ENCODE peak calls at places on chromosomes 16 and 17, in five cellular contexts. H, Q, R, E and D are unnamed samples.

GRCh38 chr17:17950806-17951205 is 21.4 kb downstream of the TOM1L2 start:
- DNase-seq in Q (no peak), R (no peak), H (no peak), E (no peak), D (no peak)

GRCh38 chr16:55250641-55251550 is 73.1 kb upstream of the IRX6 start:
- DNase-seq in H (no peak), Q (no peak), E (no peak), R (no peak), D (peak; percentile 11)

GRCh38 chr17:4161560-4162221 is 18.7 kb downstream of the CYB5D2 start:
- DNase-seq in E (peak; percentile 34), H (no peak), Q (no peak), R (peak; percentile 22), D (no peak)

GRCh38 chr16:87263418-87264052 is 53.7 kb downstream of the C16orf95 start:
- DNase-seq in E (no peak), R (no peak), H (no peak), Q (no peak), D (no peak)

GRCh38 chr16:16067127-16067526 is 117.7 kb downstream of the ABCC1 start:
- DNase-seq in Q (peak; percentile 95), E (peak; percentile 44), H (no peak), R (peak; percentile 8), D (no peak)

GRCh38 chr17:61487668-61488595 is 35.7 kb downstream of the TBX4 start:
- DNase-seq in Q (no peak), R (no peak), E (no peak), H (no peak), D (no peak)

GRCh38 chr17:56313201-56313600 is 159.9 kb downstream of the ANKFN1 start:
- DNase-seq in H (no peak), Q (no peak), E (no peak), R (peak; percentile 10), D (no peak)

GRCh38 chr16:22315979-22316378 is 18.8 kb downstream of the POLR3E start:
- DNase-seq in Q (no peak), E (no peak), H (no peak), R (no peak), D (no peak)

GRCh38 chr16:17404903-17405691 is 65.7 kb downstream of the XYLT1 start:
- DNase-seq in E (peak; percentile 87), Q (peak; percentile 97), H (no peak), R (peak; percentile 94), D (no peak)

GRCh38 chr17:17129466-17129865 is 76.7 kb downstream of the PLD6 start:
- DNase-seq in H (no peak), R (no peak), Q (no peak), E (no peak), D (no peak)

GRCh38 chr17:41632482-41633105 is 8.2 kb upstream of the KRT17 start:
- DNase-seq in H (no peak), E (no peak), Q (no peak), R (no peak), D (no peak)

GRCh38 chr17:74730491-74731346 is 6.3 kb upstream of the RAB37 start:
- DNase-seq in Q (no peak), E (no peak), H (no peak), R (no peak), D (no peak)

GRCh38 chr16:1447965-1448364 is 3.6 kb upstream of the CCDC154 start:
- DNase-seq in E (no peak), R (no peak), Q (no peak), H (no peak), D (no peak)

GRCh38 chr17:11816409-11816808 is 180.9 kb downstream of the ZNF18 start:
- DNase-seq in Q (no peak), E (no peak), H (no peak), R (no peak), D (no peak)

GRCh38 chr17:21774263-21774662 is 81.9 kb downstream of the KCNJ18 start:
- DNase-seq in H (no peak), E (no peak), R (no peak), Q (no peak), D (no peak)

GRCh38 chr17:28575126-28575795 is 1.4 kb downstream of the ALDOC start:
- DNase-seq in R (no peak), E (no peak), H (no peak), Q (no peak), D (no peak)

GRCh38 chr16:29729116-29729521 is 16.7 kb downstream of the C16orf54 start:
- DNase-seq in H (no peak), Q (no peak), R (peak; percentile 55), E (peak; percentile 56), D (peak; percentile 21)

GRCh38 chr16:73170587-73170986 is 122.7 kb upstream of the ZFHX3 start:
- DNase-seq in Q (no peak), H (no peak), R (no peak), E (no peak), D (no peak)

GRCh38 chr17:78779848-78780247 is 2.2 kb downstream of the CYTH1 start:
- DNase-seq in E (no peak), H (no peak), Q (peak; percentile 44), R (no peak), D (no peak)

GRCh38 chr16:76059186-76059585 is 218.0 kb upstream of the CNTNAP4 start:
- DNase-seq in H (no peak), R (no peak), E (no peak), Q (no peak), D (no peak)

GRCh38 chr17:13735861-13736260 is 134.1 kb upstream of the HS3ST3A1 start:
- DNase-seq in E (no peak), H (no peak), R (no peak), Q (no peak), D (peak; percentile 84)

DNA sequence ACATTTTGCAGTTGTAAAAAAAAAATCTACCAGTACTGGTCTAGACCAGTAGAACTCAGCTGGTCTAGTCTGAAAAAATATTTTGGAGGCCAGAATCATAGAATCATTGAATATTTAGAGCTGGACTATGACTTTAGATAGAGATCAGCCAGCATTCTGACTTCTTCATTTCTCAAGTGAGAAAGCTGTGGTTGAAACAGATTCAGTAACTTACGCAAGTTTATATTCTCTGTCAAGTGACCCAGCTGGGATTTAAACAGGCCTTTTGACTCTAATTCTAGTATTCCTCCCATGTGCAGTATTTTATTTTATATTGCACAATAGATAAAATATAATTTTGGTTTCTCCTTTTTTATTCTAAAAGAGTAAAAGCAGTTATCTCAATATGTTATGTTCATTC is 4.9 kb downstream of the TNRC6A start:
- DNase-seq in Q (no peak), H (peak; percentile 44), E (peak; percentile 85), R (peak; percentile 80), D (no peak)
- H3K4me3 ChIP-seq in Q (no peak overlapping the region), H (no peak overlapping the region), E (no peak overlapping the region), R (no peak overlapping the region), D (no peak overlapping the region)

GRCh38 chr17:82230627-82231311 is 1.9 kb downstream of the SLC16A3 start:
- DNase-seq in E (peak; percentile 90), R (peak; percentile 75), H (no peak), Q (peak; percentile 93), D (no peak)
- TF ChIP-seq CTCF in E (peak; percentile 29), R (peak; percentile 52), H (peak; percentile 60), Q (peak; percentile 59), D (peak; percentile 21)

GRCh38 chr16:66774981-66775380 is 23.6 kb upstream of the DYNC1LI2 start:
- DNase-seq in R (peak; percentile 39), H (no peak), E (no peak), Q (no peak), D (no peak)
- H3K4me3 ChIP-seq in R (no peak overlapping the region), H (no peak overlapping the region), E (no peak overlapping the region), Q (no peak overlapping the region), D (no peak overlapping the region)

DNA sequence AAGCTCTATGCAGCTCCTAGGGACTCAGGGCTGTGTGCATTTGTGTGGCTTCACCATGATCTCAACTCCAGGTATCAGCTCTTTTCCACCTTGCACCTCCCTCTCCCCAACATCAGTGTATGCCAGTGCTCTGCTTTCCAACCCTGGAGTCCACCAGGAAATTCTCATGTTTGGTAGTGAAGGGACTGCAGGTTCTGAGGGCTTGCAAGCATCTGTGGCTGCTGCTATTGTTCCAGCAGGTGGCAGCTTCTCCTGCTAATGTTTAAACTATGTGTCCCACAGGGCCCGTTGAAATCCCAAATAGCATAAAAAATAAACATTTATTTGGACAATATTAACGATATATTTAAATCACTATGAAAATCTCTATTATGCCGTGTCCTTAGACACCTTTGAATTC is 82.0 kb downstream of the RGS9 start:
- DNase-seq in Q (no peak), E (no peak), R (peak; percentile 21), H (no peak), D (no peak)
- TF ChIP-seq CTCF in Q (no peak), E (peak; percentile 22), R (peak; percentile 28), H (no peak), D (peak; percentile 28)

DNA sequence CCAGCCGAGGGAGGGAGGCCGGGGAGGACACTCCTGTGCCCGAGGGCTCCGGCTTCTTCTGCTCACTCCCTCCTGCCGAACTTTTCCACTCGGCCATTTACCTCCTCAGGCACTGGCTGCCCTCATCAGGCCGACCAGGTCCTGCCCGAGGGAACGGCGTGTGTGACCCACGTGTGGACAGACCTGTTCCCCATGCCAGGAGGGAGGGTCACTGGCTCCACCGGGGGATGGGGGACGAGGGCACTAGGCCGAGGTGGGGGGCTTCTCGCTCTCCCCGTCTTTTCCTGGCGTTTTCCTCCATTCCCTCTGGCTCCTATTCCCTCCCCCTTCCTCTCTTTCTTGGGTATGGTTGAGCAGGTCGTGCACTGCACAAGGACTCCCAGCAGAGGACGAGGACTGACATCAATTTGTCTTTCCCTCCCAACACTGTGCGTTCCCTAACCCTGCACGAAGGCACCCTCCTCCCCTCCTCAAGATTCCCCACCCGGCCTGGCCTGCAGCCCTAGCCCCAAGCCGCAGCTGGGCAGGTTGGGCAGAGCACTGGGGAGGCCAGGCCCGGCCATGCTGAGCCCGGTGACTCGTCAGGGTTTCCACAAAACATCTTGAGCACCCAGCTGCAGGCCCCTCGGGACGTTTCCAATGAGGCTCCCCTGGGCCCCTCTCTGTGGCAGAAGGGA is 3.2 kb upstream of the IL17C start:
- DNase-seq in R (no peak), H (no peak), E (no peak), Q (no peak), D (no peak)
- H3K4me3 ChIP-seq in R (peak overlapping the region; percentile 38), H (peak overlapping the region; percentile 26), E (peak overlapping the region; percentile 42), Q (no peak overlapping the region), D (peak overlapping the region; percentile 39)

GRCh38 chr16:53415504-53415903 is 18.8 kb upstream of the RBL2 start:
- DNase-seq in E (no peak), R (no peak), Q (no peak), H (no peak), D (no peak)
- TF ChIP-seq CTCF in E (no peak), R (no peak), Q (no peak), H (no peak), D (no peak)

DNA sequence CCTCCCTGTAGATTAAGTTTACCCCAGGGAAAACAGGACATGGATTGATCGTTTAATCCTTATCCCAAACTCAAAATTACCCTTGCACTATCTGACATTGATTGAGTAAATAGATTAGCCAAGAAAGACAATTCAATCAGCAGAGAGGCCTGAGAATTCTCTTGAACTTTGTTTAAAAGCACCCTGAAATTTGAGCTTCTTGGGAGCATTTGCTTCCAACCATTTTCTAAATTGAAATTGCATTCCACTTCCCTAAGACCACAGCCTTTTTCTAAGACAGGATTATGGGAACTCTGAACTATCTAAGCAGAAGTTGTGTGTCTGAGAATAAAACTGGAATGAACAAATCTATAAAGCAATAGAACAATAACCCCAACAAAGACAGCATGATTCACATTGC is 76.6 kb upstream of the TNRC6A start:
- DNase-seq in Q (no peak), R (no peak), E (peak; percentile 38), H (no peak), D (no peak)
- H3K4me3 ChIP-seq in Q (no peak overlapping the region), R (no peak overlapping the region), E (no peak overlapping the region), H (no peak overlapping the region), D (no peak overlapping the region)